ENCODE peak calls at places on chromosome 1, in four cellular contexts. B is IMR-90, D is K562, I is GM12878. M is an unnamed sample.

GRCh38 chr1:7425771-7426170 is 345.3 kb upstream of the VAMP3 start:
- DNase-seq in D (no peak), B (no peak), I (no peak), M (no peak)

GRCh38 chr1:24002664-24003063 is 22.5 kb upstream of the SRSF10 start:
- DNase-seq in D (no peak), B (no peak), I (no peak), M (no peak)

GRCh38 chr1:208510192-208510952 is 266.2 kb upstream of the PLXNA2 start:
- DNase-seq in I (no peak), D (no peak), B (no peak), M (no peak)

GRCh38 chr1:172678990-172679772 is 20.3 kb downstream of the FASLG start:
- DNase-seq in B (no peak), D (no peak), I (no peak), M (no peak)

GRCh38 chr1:39940980-39941871 is 13.7 kb upstream of the MFSD2A start:
- DNase-seq in B (no peak), D (no peak), I (no peak), M (no peak)

GRCh38 chr1:23099171-23099536 is 69.5 kb downstream of the LUZP1 start:
- DNase-seq in D (no peak), B (no peak), I (no peak), M (no peak)

GRCh38 chr1:175208773-175209492 is 16.4 kb upstream of the KIAA0040 start:
- DNase-seq in D (no peak), I (peak; percentile 62), B (no peak), M (no peak)

GRCh38 chr1:26771643-26772321 is 16.0 kb upstream of the PIGV start:
- DNase-seq in B (peak; percentile 99), I (no peak), D (peak; percentile 95), M (no peak)

GRCh38 chr1:37995773-37996379 is 6.1 kb upstream of the SF3A3 start:
- DNase-seq in I (no peak), D (no peak), B (peak; percentile 89), M (peak; percentile 87)
- TF ChIP-seq CHD1 in I (no peak), D (no peak), B (no peak), M (no peak)

GRCh38 chr1:228490120-228491078 is 3.2 kb downstream of the RNF187 start:
- DNase-seq in D (peak; percentile 48), I (no peak), B (peak; percentile 53), M (no peak)

GRCh38 chr1:228488107-228488817 is 1.1 kb downstream of the RNF187 start:
- DNase-seq in D (no peak), I (no peak), B (no peak), M (peak; percentile 44)

GRCh38 chr1:228488818-228489674 is 1.9 kb downstream of the RNF187 start:
- DNase-seq in I (no peak), B (no peak), D (no peak), M (no peak)

GRCh38 chr1:228486596-228487335 is 416 bp upstream of the RNF187 start:
- DNase-seq in I (peak; percentile 71), D (peak; percentile 78), B (peak; percentile 86), M (peak; percentile 90)

GRCh38 chr1:228487336-228488106 is at the start of gene RNF187:
- DNase-seq in D (peak; percentile 95), B (peak; percentile 18), I (no peak), M (peak; percentile 95)
- TF ChIP-seq CHD1 in D (peak; percentile 72), B (no peak), I (no peak), M (no peak)

GRCh38 chr1:108114026-108114599 is 86.0 kb downstream of the SLC25A24 start:
- DNase-seq in B (no peak), D (no peak), I (no peak), M (no peak)
- TF ChIP-seq CHD1 in B (no peak), D (no peak), I (no peak), M (no peak)

GRCh38 chr1:247680171-247680570 is 632 bp upstream of the OR13G1 start:
- DNase-seq in I (no peak), B (no peak), D (no peak), M (no peak)

GRCh38 chr1:247681288-247681897 is 1.9 kb upstream of the OR13G1 start:
- DNase-seq in I (no peak), B (peak; percentile 27), D (peak; percentile 53), M (peak; percentile 68)

DNA sequence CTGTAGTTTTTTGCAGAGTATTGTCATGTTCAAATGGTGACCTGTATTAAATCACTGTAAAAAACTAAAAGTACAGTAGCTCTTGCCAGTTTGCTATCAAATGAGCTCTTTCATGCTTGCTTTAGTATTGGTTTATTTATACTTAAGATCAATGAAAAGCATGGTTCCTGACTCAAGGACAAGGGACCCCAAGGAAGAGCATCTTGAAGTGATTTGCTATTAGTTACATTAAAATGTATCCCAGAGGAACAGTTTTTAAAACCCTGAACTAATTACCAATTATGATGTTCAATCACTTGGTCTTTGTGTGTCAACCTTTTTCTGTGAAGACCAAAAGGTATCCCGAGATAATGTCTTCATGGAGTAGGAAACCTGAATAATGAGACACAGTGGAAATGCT is at the start of gene OR13G1:
- DNase-seq in B (no peak), D (no peak), I (no peak), M (no peak)
- TF ChIP-seq CHD1 in B (no peak), D (no peak), I (no peak), M (no peak)